ENCODE peak calls at places on chromosomes 6 and 20, in five cellular contexts. One of them, this sample, is unnamed.

GRCh38 chr6:90429713-90430112 is 133.1 kb upstream of the BACH2 start:
- DNase-seq in neural crest cell: no peak
- DNase-seq in mesothelial cell of epicardium: no peak
- DNase-seq in epithelial cell of esophagus: peak
- DNase-seq in AG04450: no peak
- DNase-seq in this sample: no peak

GRCh38 chr6:45438849-45439406 is 61.2 kb upstream of the SUPT3H start:
- DNase-seq in neural crest cell: no peak
- DNase-seq in mesothelial cell of epicardium: no peak
- DNase-seq in epithelial cell of esophagus: peak
- DNase-seq in AG04450: peak
- DNase-seq in this sample: peak

GRCh38 chr20:23049201-23049932 is at the start of gene THBD:
- DNase-seq in neural crest cell: no peak
- DNase-seq in mesothelial cell of epicardium: no peak
- DNase-seq in epithelial cell of esophagus: peak
- DNase-seq in AG04450: no peak
- DNase-seq in this sample: peak

GRCh38 chr6:76441850-76442249 is 369.4 kb upstream of the IMPG1 start:
- DNase-seq in neural crest cell: no peak
- DNase-seq in mesothelial cell of epicardium: no peak
- DNase-seq in epithelial cell of esophagus: no peak
- DNase-seq in AG04450: no peak
- DNase-seq in this sample: no peak

GRCh38 chr20:3815703-3816315 is 4.5 kb upstream of the AP5S1 start:
- DNase-seq in neural crest cell: no peak
- DNase-seq in mesothelial cell of epicardium: no peak
- DNase-seq in epithelial cell of esophagus: no peak
- DNase-seq in AG04450: no peak
- DNase-seq in this sample: no peak

GRCh38 chr6:33297956-33298772 is 578 bp downstream of the RGL2 start:
- DNase-seq in neural crest cell: no peak
- DNase-seq in mesothelial cell of epicardium: peak
- DNase-seq in epithelial cell of esophagus: peak
- DNase-seq in AG04450: no peak
- DNase-seq in this sample: peak

GRCh38 chr6:111646942-111647341 is 41.3 kb upstream of the TRAF3IP2 start:
- DNase-seq in neural crest cell: no peak
- DNase-seq in mesothelial cell of epicardium: no peak
- DNase-seq in epithelial cell of esophagus: peak
- DNase-seq in AG04450: peak
- DNase-seq in this sample: peak

GRCh38 chr6:154961141-154961540 is 34.0 kb upstream of the TIAM2 start:
- DNase-seq in neural crest cell: no peak
- DNase-seq in mesothelial cell of epicardium: no peak
- DNase-seq in epithelial cell of esophagus: no peak
- DNase-seq in AG04450: no peak
- DNase-seq in this sample: no peak

GRCh38 chr6:116352515-116353471 is 18.0 kb upstream of the DSE start:
- DNase-seq in neural crest cell: no peak
- DNase-seq in mesothelial cell of epicardium: no peak
- DNase-seq in epithelial cell of esophagus: peak
- DNase-seq in AG04450: no peak
- DNase-seq in this sample: peak

GRCh38 chr6:149012040-149012545 is 265.3 kb downstream of the UST start:
- DNase-seq in neural crest cell: no peak
- DNase-seq in mesothelial cell of epicardium: no peak
- DNase-seq in epithelial cell of esophagus: peak
- DNase-seq in AG04450: peak
- DNase-seq in this sample: peak

GRCh38 chr6:92507552-92507951 is 911.8 kb downstream of the EPHA7 start:
- DNase-seq in neural crest cell: no peak
- DNase-seq in mesothelial cell of epicardium: no peak
- DNase-seq in epithelial cell of esophagus: no peak
- DNase-seq in AG04450: no peak
- DNase-seq in this sample: no peak

GRCh38 chr20:48196486-48196885 is 411.2 kb upstream of the SULF2 start:
- DNase-seq in neural crest cell: no peak
- DNase-seq in mesothelial cell of epicardium: no peak
- DNase-seq in epithelial cell of esophagus: no peak
- DNase-seq in AG04450: no peak
- DNase-seq in this sample: no peak

GRCh38 chr6:168130683-168131371 is 51.8 kb upstream of the FRMD1 start:
- DNase-seq in neural crest cell: no peak
- DNase-seq in mesothelial cell of epicardium: no peak
- DNase-seq in epithelial cell of esophagus: no peak
- DNase-seq in AG04450: no peak
- DNase-seq in this sample: no peak

GRCh38 chr6:90294989-90295853 is 1.4 kb downstream of the BACH2 start:
- DNase-seq in neural crest cell: peak
- DNase-seq in mesothelial cell of epicardium: peak
- DNase-seq in epithelial cell of esophagus: peak
- DNase-seq in AG04450: no peak
- DNase-seq in this sample: peak

GRCh38 chr6:118468682-118469465 is 79.2 kb upstream of the PLN start:
- DNase-seq in neural crest cell: no peak
- DNase-seq in mesothelial cell of epicardium: no peak
- DNase-seq in epithelial cell of esophagus: peak
- DNase-seq in AG04450: no peak
- DNase-seq in this sample: peak

GRCh38 chr20:61042501-61043385 is 209.3 kb upstream of the CDH4 start:
- DNase-seq in neural crest cell: no peak
- DNase-seq in mesothelial cell of epicardium: peak
- DNase-seq in epithelial cell of esophagus: no peak
- DNase-seq in AG04450: no peak
- DNase-seq in this sample: peak

GRCh38 chr20:37839432-37839827 is 63.5 kb upstream of the VSTM2L start:
- DNase-seq in neural crest cell: no peak
- DNase-seq in mesothelial cell of epicardium: no peak
- DNase-seq in epithelial cell of esophagus: no peak
- DNase-seq in AG04450: no peak
- DNase-seq in this sample: no peak

GRCh38 chr20:4836935-4837334 is 115.2 kb downstream of the PRND start:
- DNase-seq in neural crest cell: no peak
- DNase-seq in mesothelial cell of epicardium: no peak
- DNase-seq in epithelial cell of esophagus: no peak
- DNase-seq in AG04450: no peak
- DNase-seq in this sample: no peak

GRCh38 chr20:62122659-62123449 is 579 bp downstream of the LSM14B start:
- DNase-seq in neural crest cell: no peak
- DNase-seq in mesothelial cell of epicardium: peak
- DNase-seq in epithelial cell of esophagus: peak
- DNase-seq in AG04450: no peak
- DNase-seq in this sample: peak

GRCh38 chr6:168264593-168265335 is 54.8 kb downstream of the DACT2 start:
- DNase-seq in neural crest cell: no peak
- DNase-seq in mesothelial cell of epicardium: no peak
- DNase-seq in epithelial cell of esophagus: peak
- DNase-seq in AG04450: no peak
- DNase-seq in this sample: no peak

GRCh38 chr6:76124010-76124409 is 51.5 kb upstream of the IMPG1 start:
- DNase-seq in neural crest cell: no peak
- DNase-seq in mesothelial cell of epicardium: no peak
- DNase-seq in epithelial cell of esophagus: no peak
- DNase-seq in AG04450: no peak
- DNase-seq in this sample: no peak

GRCh38 chr6:130377371-130377770 is 11.6 kb downstream of the TMEM200A start:
- DNase-seq in neural crest cell: no peak
- DNase-seq in mesothelial cell of epicardium: no peak
- DNase-seq in epithelial cell of esophagus: no peak
- DNase-seq in AG04450: no peak
- DNase-seq in this sample: peak

GRCh38 chr6:41734666-41735426 is 562 bp downstream of the TFEB start:
- DNase-seq in neural crest cell: peak
- DNase-seq in mesothelial cell of epicardium: peak
- DNase-seq in epithelial cell of esophagus: peak
- DNase-seq in AG04450: peak
- DNase-seq in this sample: peak

GRCh38 chr6:34574647-34575293 is 18.6 kb upstream of the SPDEF start:
- DNase-seq in neural crest cell: no peak
- DNase-seq in mesothelial cell of epicardium: no peak
- DNase-seq in epithelial cell of esophagus: no peak
- DNase-seq in AG04450: no peak
- DNase-seq in this sample: no peak

GRCh38 chr6:51112731-51113130 is 294.1 kb downstream of the TFAP2B start:
- DNase-seq in neural crest cell: no peak
- DNase-seq in mesothelial cell of epicardium: no peak
- DNase-seq in epithelial cell of esophagus: no peak
- DNase-seq in AG04450: no peak
- DNase-seq in this sample: no peak

GRCh38 chr6:119834418-119834817 is 484.9 kb upstream of the MAN1A1 start:
- DNase-seq in neural crest cell: no peak
- DNase-seq in mesothelial cell of epicardium: no peak
- DNase-seq in epithelial cell of esophagus: peak
- DNase-seq in AG04450: no peak
- DNase-seq in this sample: peak

GRCh38 chr6:113854531-113855499 is 2.3 kb upstream of the MARCKS start:
- DNase-seq in neural crest cell: peak
- DNase-seq in mesothelial cell of epicardium: peak
- DNase-seq in epithelial cell of esophagus: peak
- DNase-seq in AG04450: peak
- DNase-seq in this sample: peak

GRCh38 chr6:38803129-38803528 is 88.0 kb downstream of the DNAH8 start:
- DNase-seq in neural crest cell: no peak
- DNase-seq in mesothelial cell of epicardium: no peak
- DNase-seq in epithelial cell of esophagus: no peak
- DNase-seq in AG04450: no peak
- DNase-seq in this sample: no peak

GRCh38 chr6:113599444-113599843 is 257.7 kb upstream of the MARCKS start:
- DNase-seq in neural crest cell: no peak
- DNase-seq in mesothelial cell of epicardium: no peak
- DNase-seq in epithelial cell of esophagus: no peak
- DNase-seq in AG04450: no peak
- DNase-seq in this sample: no peak

GRCh38 chr20:58877374-58878360 is 25.2 kb downstream of the GNAS start:
- DNase-seq in neural crest cell: no peak
- DNase-seq in mesothelial cell of epicardium: no peak
- DNase-seq in epithelial cell of esophagus: no peak
- DNase-seq in AG04450: no peak
- DNase-seq in this sample: no peak

DNA sequence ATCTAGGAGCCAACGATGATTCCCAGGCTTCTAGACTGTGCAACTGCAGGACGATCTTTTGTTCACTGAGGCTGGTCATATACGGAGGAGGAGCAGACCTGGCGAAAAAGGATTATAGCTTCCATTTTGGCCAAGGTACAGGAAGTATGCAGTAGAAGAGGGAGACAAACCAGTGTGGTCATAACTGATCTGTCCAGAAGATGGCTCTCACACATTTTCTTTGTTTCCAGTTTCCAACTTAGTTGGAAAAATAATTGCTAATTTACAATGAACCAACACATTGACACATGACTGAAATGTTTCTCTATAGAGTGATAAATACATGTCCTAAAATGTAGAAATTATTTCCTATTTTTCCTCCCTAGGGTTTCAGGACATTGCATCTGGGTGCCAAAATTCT is 364.1 kb upstream of the BTBD3 start:
- DNase-seq in neural crest cell: no peak
- DNase-seq in mesothelial cell of epicardium: no peak
- DNase-seq in epithelial cell of esophagus: peak
- DNase-seq in AG04450: no peak
- DNase-seq in this sample: peak
- TF ChIP-seq CTCF in neural crest cell: peak
- TF ChIP-seq CTCF in mesothelial cell of epicardium: peak
- TF ChIP-seq CTCF in epithelial cell of esophagus: peak
- TF ChIP-seq CTCF in AG04450: peak
- TF ChIP-seq CTCF in this sample: peak

DNA sequence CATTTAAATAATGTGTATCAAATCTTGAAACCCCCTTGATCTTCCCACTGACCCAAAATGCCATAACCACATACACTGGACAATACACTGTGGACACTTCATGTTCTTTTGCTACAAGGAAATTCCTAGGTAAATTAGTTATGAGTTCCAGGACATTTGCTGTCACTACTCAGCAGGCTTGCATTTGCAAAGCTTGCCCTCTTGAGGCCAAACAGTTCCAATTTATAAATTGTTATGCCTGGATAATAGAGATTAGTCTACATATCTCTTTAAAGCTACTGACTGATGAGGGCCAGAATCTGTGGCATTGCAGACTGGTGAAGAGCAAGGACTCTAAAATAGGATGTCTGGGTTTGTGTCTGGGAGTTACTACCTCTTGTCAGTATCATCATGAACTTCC is 17.4 kb upstream of the RAB32 start:
- DNase-seq in neural crest cell: no peak
- DNase-seq in mesothelial cell of epicardium: no peak
- DNase-seq in epithelial cell of esophagus: peak
- DNase-seq in AG04450: no peak
- DNase-seq in this sample: no peak
- TF ChIP-seq CTCF in neural crest cell: peak
- TF ChIP-seq CTCF in mesothelial cell of epicardium: no peak
- TF ChIP-seq CTCF in epithelial cell of esophagus: peak
- TF ChIP-seq CTCF in AG04450: peak
- TF ChIP-seq CTCF in this sample: peak

GRCh38 chr20:52438326-52438963 is 246.9 kb upstream of the ZFP64 start:
- DNase-seq in neural crest cell: no peak
- DNase-seq in mesothelial cell of epicardium: no peak
- DNase-seq in epithelial cell of esophagus: no peak
- DNase-seq in AG04450: no peak
- DNase-seq in this sample: no peak
- TF ChIP-seq CTCF in neural crest cell: no peak
- TF ChIP-seq CTCF in mesothelial cell of epicardium: no peak
- TF ChIP-seq CTCF in epithelial cell of esophagus: no peak
- TF ChIP-seq CTCF in AG04450: no peak
- TF ChIP-seq CTCF in this sample: no peak

GRCh38 chr6:150254671-150255228 is 111.9 kb downstream of the PPP1R14C start:
- DNase-seq in neural crest cell: no peak
- DNase-seq in mesothelial cell of epicardium: no peak
- DNase-seq in epithelial cell of esophagus: peak
- DNase-seq in AG04450: no peak
- DNase-seq in this sample: no peak

GRCh38 chr6:150252714-150253444 is 110.0 kb downstream of the PPP1R14C start:
- DNase-seq in neural crest cell: no peak
- DNase-seq in mesothelial cell of epicardium: no peak
- DNase-seq in epithelial cell of esophagus: peak
- DNase-seq in AG04450: no peak
- DNase-seq in this sample: no peak

GRCh38 chr6:150255840-150256239 is 113.0 kb upstream of the IYD start:
- DNase-seq in neural crest cell: no peak
- DNase-seq in mesothelial cell of epicardium: no peak
- DNase-seq in epithelial cell of esophagus: peak
- DNase-seq in AG04450: no peak
- DNase-seq in this sample: no peak

GRCh38 chr6:150251566-150252186 is 108.8 kb downstream of the PPP1R14C start:
- DNase-seq in neural crest cell: no peak
- DNase-seq in mesothelial cell of epicardium: no peak
- DNase-seq in epithelial cell of esophagus: no peak
- DNase-seq in AG04450: no peak
- DNase-seq in this sample: no peak

DNA sequence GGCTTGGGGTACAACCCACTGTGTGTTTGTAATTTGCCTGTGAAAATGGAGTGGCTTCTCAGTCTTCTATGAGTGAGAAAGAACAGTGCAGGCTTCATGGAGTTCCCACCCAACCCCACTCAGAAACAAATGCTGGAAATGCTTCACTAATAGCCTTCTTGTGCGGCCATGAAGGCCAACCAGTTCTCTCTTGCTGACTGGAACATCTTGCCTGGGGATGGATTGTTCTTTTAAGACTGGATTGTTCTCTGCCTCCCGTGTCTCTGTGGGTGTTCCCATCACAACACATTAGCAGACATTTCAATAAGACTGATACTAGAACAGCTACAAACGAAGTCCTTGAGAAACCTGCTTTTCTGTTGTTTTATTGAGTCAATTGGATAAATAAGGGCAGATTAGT is 110.6 kb downstream of the PPP1R14C start:
- DNase-seq in neural crest cell: no peak
- DNase-seq in mesothelial cell of epicardium: no peak
- DNase-seq in epithelial cell of esophagus: no peak
- DNase-seq in AG04450: no peak
- DNase-seq in this sample: no peak
- TF ChIP-seq CTCF in neural crest cell: no peak
- TF ChIP-seq CTCF in mesothelial cell of epicardium: no peak
- TF ChIP-seq CTCF in epithelial cell of esophagus: no peak
- TF ChIP-seq CTCF in AG04450: no peak
- TF ChIP-seq CTCF in this sample: no peak